ENCODE peak calls at places on chromosomes 3 and 15, in four cellular contexts. L, T, Y and Z are unnamed samples. For H3K4me1, the result is how much of the 10 kb centered on the place peaks cover.

GRCh38 chr3:126351771-126352475 is 5.3 kb downstream of the KLF15 start:
- DNase-seq in L (no peak), T (no peak), Y (no peak), Z (no peak)

GRCh38 chr15:65869954-65870871 is 922 bp downstream of the RAB11A start:
- DNase-seq in L (peak), T (no peak), Y (no peak), Z (peak)

GRCh38 chr15:59206623-59207183 is at the start of gene LDHAL6B:
- DNase-seq in L (no peak), T (no peak), Y (no peak), Z (no peak)

GRCh38 chr3:117920240-117920923 is 1114.3 kb downstream of the IGSF11 start:
- DNase-seq in L (no peak), T (no peak), Y (no peak), Z (no peak)

GRCh38 chr15:27527490-27528067 is 556.6 kb downstream of the GABRG3 start:
- DNase-seq in L (no peak), T (no peak), Y (no peak), Z (no peak)

GRCh38 chr15:82098674-82099073 is 52.9 kb upstream of the MEX3B start:
- DNase-seq in L (no peak), T (no peak), Y (no peak), Z (no peak)

GRCh38 chr3:186828340-186828739 is 14.2 kb upstream of the ADIPOQ start:
- DNase-seq in L (no peak), T (no peak), Y (no peak), Z (no peak)

GRCh38 chr3:160758929-160759577 is 3.0 kb downstream of the PPM1L start:
- DNase-seq in L (no peak), T (no peak), Y (no peak), Z (no peak)

GRCh38 chr15:48331796-48332641 is 790 bp downstream of the DUT start:
- DNase-seq in L (peak), T (peak), Y (no peak), Z (peak)

GRCh38 chr15:88489321-88489720 is 21.8 kb downstream of the MRPS11 start:
- DNase-seq in L (no peak), T (no peak), Y (no peak), Z (no peak)

GRCh38 chr15:62958528-62958927 is 84.0 kb upstream of the TPM1 start:
- DNase-seq in L (no peak), T (no peak), Y (no peak), Z (no peak)

GRCh38 chr3:107861904-107862303 is 228.9 kb downstream of the CD47 start:
- DNase-seq in L (no peak), T (no peak), Y (peak), Z (no peak)

GRCh38 chr15:55494927-55495326 is 13.1 kb downstream of the DNAAF4 start:
- DNase-seq in L (no peak), T (no peak), Y (no peak), Z (no peak)

GRCh38 chr15:78880828-78881227 is 8.1 kb downstream of the MORF4L1 start:
- DNase-seq in L (no peak), T (no peak), Y (no peak), Z (peak)

GRCh38 chr15:34043391-34043790 is 4.4 kb upstream of the AVEN start:
- DNase-seq in L (no peak), T (no peak), Y (no peak), Z (no peak)

GRCh38 chr15:29348308-29348914 is 78.8 kb upstream of the NSMCE3 start:
- DNase-seq in L (no peak), T (no peak), Y (no peak), Z (no peak)

GRCh38 chr3:159620281-159620680 is 368.4 kb upstream of the IL12A start:
- DNase-seq in L (no peak), T (no peak), Y (no peak), Z (no peak)

GRCh38 chr3:11074007-11074406 is 80.3 kb upstream of the HRH1 start:
- DNase-seq in L (no peak), T (no peak), Y (no peak), Z (no peak)

GRCh38 chr3:9902372-9903237 is at the start of gene IL17RE:
- DNase-seq in L (no peak), T (no peak), Y (no peak), Z (no peak)

GRCh38 chr3:158808697-158809096 is 6.8 kb downstream of the MFSD1 start:
- DNase-seq in L (no peak), T (no peak), Y (no peak), Z (peak)

GRCh38 chr3:45841380-45841700 is 579 bp downstream of the LZTFL1 start:
- DNase-seq in L (no peak), T (no peak), Y (no peak), Z (peak)

GRCh38 chr3:34140606-34141005 is 342.2 kb downstream of the PDCD6IP start:
- DNase-seq in L (no peak), T (no peak), Y (no peak), Z (no peak)

GRCh38 chr3:63328386-63328785 is 50.3 kb downstream of the SYNPR start:
- DNase-seq in L (no peak), T (no peak), Y (no peak), Z (peak)

GRCh38 chr3:130939753-130940152 is 45.9 kb downstream of the ATP2C1 start:
- DNase-seq in L (no peak), T (no peak), Y (no peak), Z (peak)

GRCh38 chr3:40366203-40367162 is 20.5 kb upstream of the ENTPD3 start:
- DNase-seq in L (no peak), T (no peak), Y (no peak), Z (peak)

GRCh38 chr15:96234109-96234892 is 96.2 kb upstream of the NR2F2 start:
- DNase-seq in L (peak), T (no peak), Y (peak), Z (peak)

GRCh38 chr3:11808231-11808630 is 38.5 kb downstream of the TAMM41 start:
- DNase-seq in L (no peak), T (no peak), Y (no peak), Z (peak)

GRCh38 chr3:169286214-169286613 is 377.3 kb downstream of the MECOM start:
- DNase-seq in L (no peak), T (no peak), Y (no peak), Z (no peak)

GRCh38 chr3:109161487-109162108 is 25.1 kb downstream of the C3orf85 start:
- DNase-seq in L (no peak), T (no peak), Y (no peak), Z (no peak)

GRCh38 chr3:51657234-51657633 is 13.8 kb upstream of the TEX264 start:
- DNase-seq in L (no peak), T (no peak), Y (no peak), Z (no peak)

GRCh38 chr15:85840079-85840801 is 45.5 kb upstream of the KLHL25 start:
- DNase-seq in L (peak), T (peak), Y (peak), Z (peak)

GRCh38 chr3:160486459-160486869 is 36.9 kb upstream of the TRIM59 start:
- DNase-seq in L (peak), T (no peak), Y (no peak), Z (peak)

GRCh38 chr15:63353887-63354286 is 27.8 kb downstream of the CA12 start:
- DNase-seq in L (no peak), T (peak), Y (no peak), Z (no peak)

GRCh38 chr15:70132148-70132547 is 34.4 kb upstream of the TLE3 start:
- DNase-seq in L (no peak), T (no peak), Y (no peak), Z (peak)
- TF ChIP-seq SMC3 in L (no peak), T (no peak), Y (no peak), Z (no peak)

DNA sequence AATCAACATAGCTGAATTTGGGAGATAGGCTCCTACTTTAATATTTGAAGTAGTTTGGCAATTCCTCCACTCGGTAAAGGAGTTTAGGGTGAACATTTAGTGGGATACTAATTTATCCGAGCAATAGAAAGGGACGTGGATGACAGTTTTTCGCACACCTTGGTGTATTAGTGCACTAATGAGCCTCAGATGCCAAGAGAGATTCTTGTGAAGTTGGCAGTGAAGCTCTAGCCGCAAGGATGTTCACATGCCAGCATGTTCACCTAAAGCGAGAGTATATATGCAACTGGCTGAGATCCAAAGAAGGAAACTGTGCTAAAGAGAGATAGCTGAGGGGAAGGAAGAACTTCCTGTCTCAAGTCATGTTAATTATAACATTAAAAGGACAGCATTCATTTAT is 58.5 kb downstream of the TGFBR2 start:
- DNase-seq in L (no peak), T (no peak), Y (no peak), Z (no peak)
- H3K4me1 ChIP-seq in L (under half), T (half or more), Y (under half), Z (under half)

DNA sequence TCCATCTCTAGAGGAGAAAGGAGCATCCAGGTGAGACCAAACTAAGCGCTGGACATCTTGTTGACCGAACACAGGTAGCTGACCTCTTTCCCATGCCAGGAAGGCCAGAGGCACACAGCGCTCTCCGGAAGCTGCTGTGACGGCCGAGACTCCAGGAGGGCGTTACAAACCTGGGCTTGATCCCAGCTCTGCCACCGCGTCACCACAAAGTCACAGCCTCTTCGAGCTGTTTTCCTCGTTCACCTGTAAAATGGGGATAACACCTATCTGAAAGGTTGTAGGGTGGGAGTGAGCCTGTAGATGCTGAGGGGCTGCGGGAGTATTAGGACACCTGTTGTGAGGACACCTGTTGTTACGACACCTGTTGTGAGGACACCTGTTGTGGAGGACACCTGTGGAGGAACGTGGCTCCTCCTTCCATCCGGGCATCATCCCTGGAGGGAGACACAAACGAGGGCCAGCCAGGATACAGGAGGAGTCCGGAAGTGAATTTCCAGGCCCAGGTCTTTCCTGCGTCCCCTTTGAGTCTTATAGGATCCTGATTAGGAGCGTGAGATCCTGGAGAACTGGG is 2.3 kb upstream of the MUC4 start:
- DNase-seq in L (no peak), T (no peak), Y (no peak), Z (no peak)
- TF ChIP-seq SMC3 in L (no peak), T (no peak), Y (no peak), Z (no peak)

DNA sequence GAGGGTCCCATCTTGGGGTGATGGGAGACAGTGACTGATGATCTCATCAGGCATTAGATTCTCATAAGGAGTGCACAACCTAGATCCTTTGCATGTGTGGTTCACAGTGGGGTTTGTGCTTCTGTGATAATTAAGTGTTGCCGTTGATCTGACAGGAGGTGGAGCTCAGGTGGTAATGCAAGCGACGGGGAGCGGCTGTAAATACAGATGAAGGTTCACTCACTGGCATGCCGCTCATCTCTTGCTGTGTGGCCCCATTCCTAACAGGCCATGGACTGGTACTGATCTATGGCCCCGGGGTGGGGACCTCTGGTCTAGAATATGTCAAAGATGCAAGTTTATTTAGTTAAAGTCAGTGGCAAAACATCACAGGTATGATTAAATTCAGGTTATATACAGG is 8.7 kb downstream of the MEF2A start:
- DNase-seq in L (no peak), T (no peak), Y (no peak), Z (no peak)
- H3K4me1 ChIP-seq in L (under half), T (under half), Y (under half), Z (under half)

GRCh38 chr3:23051240-23052140 is 151.6 kb upstream of the UBE2E2 start:
- DNase-seq in L (no peak), T (no peak), Y (no peak), Z (no peak)
- TF ChIP-seq SMC3 in L (no peak), T (no peak), Y (no peak), Z (no peak)

DNA sequence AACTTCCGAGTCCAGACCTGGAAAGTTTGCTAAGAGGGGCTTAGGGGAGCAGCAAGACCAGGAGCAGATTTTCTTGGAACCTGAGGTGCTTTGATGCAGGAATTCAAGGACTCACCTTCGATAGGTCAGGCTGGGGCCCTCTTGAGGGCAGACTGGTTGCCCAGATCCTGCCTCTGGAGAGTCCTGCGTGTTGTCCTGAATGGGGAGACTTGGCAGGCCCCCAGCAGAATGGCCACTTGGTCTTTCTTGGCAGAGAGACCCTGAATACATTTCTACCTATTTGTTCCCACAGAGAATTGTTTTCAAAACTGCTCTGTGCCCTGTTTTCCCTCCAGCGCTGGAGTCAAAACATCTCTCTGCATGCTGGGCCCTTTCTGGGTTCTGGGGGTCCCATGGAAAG is 4.2 kb downstream of the KLF13 start:
- DNase-seq in L (no peak), T (no peak), Y (no peak), Z (no peak)
- H3K4me1 ChIP-seq in L (under half), T (under half), Y (half or more), Z (under half)

GRCh38 chr15:41546846-41547786 is 3.1 kb upstream of the RPAP1 start:
- DNase-seq in L (no peak), T (no peak), Y (no peak), Z (peak)

GRCh38 chr15:41544650-41545015 is 576 bp upstream of the RPAP1 start:
- DNase-seq in L (peak), T (no peak), Y (no peak), Z (no peak)

GRCh38 chr15:41545218-41545617 is 1.2 kb upstream of the RPAP1 start:
- DNase-seq in L (no peak), T (no peak), Y (no peak), Z (no peak)

DNA sequence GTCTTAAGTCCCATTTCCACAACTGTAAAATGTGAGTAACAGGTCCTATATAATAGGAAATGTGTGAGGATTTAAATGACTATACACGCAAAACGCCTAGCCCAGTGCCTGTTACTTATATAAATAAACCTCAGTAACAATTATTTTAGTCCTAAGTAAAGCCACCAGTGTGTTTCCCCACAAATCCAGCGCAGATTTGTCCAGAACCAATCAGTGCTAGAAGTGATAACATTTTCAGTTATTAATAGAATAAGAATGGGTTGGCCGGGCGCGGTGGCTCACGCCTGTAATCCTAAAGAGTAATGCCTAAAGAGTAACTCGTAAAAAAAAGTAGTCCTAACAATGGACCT is 561 bp downstream of the RPAP1 start:
- DNase-seq in L (no peak), T (no peak), Y (no peak), Z (no peak)
- TF ChIP-seq SMC3 in L (no peak), T (no peak), Y (no peak), Z (no peak)

GRCh38 chr3:14283092-14283820 is 104.6 kb downstream of the LSM3 start:
- DNase-seq in L (no peak), T (no peak), Y (no peak), Z (no peak)
- H3K4me1 ChIP-seq in L (under half), T (under half), Y (under half), Z (under half)